ENCODE peak calls at places on chromosome 20, in five cellular contexts. One of them, this sample, is unnamed.

GRCh38 chr20:3727333-3728035 is 5.0 kb upstream of the HSPA12B start:
- DNase-seq in upper lobe of right lung: peak; percentile 36
- DNase-seq in IMR-90: peak; percentile 15
- DNase-seq in AG04450: no peak
- DNase-seq in endodermal cell: peak; percentile 41
- DNase-seq in this sample: no peak

GRCh38 chr20:9581509-9581908 is 67.1 kb downstream of the LAMP5 start:
- DNase-seq in upper lobe of right lung: no peak
- DNase-seq in IMR-90: no peak
- DNase-seq in AG04450: no peak
- DNase-seq in endodermal cell: no peak
- DNase-seq in this sample: no peak

GRCh38 chr20:3248167-3248992 is 9.4 kb upstream of the SLC4A11 start:
- DNase-seq in upper lobe of right lung: no peak
- DNase-seq in IMR-90: no peak
- DNase-seq in AG04450: no peak
- DNase-seq in endodermal cell: peak; percentile 86
- DNase-seq in this sample: peak; percentile 5

GRCh38 chr20:13158339-13158738 is 62.7 kb upstream of the ISM1 start:
- DNase-seq in upper lobe of right lung: no peak
- DNase-seq in IMR-90: no peak
- DNase-seq in AG04450: no peak
- DNase-seq in endodermal cell: no peak
- DNase-seq in this sample: no peak

GRCh38 chr20:53606364-53606985 is 12.8 kb upstream of the ZNF217 start:
- DNase-seq in upper lobe of right lung: peak; percentile 15
- DNase-seq in IMR-90: peak; percentile 82
- DNase-seq in AG04450: no peak
- DNase-seq in endodermal cell: peak; percentile 30
- DNase-seq in this sample: no peak

GRCh38 chr20:61083431-61083830 is 168.6 kb upstream of the CDH4 start:
- DNase-seq in upper lobe of right lung: no peak
- DNase-seq in IMR-90: no peak
- DNase-seq in AG04450: no peak
- DNase-seq in endodermal cell: no peak
- DNase-seq in this sample: no peak

GRCh38 chr20:19560876-19561480 is 197.1 kb upstream of the RIN2 start:
- DNase-seq in upper lobe of right lung: no peak
- DNase-seq in IMR-90: no peak
- DNase-seq in AG04450: no peak
- DNase-seq in endodermal cell: no peak
- DNase-seq in this sample: no peak

GRCh38 chr20:61765871-61766654 is 299.6 kb downstream of the TAF4 start:
- DNase-seq in upper lobe of right lung: no peak
- DNase-seq in IMR-90: no peak
- DNase-seq in AG04450: no peak
- DNase-seq in endodermal cell: peak; percentile 82
- DNase-seq in this sample: no peak

GRCh38 chr20:61972910-61973508 is 92.7 kb downstream of the TAF4 start:
- DNase-seq in upper lobe of right lung: no peak
- DNase-seq in IMR-90: no peak
- DNase-seq in AG04450: no peak
- DNase-seq in endodermal cell: no peak
- DNase-seq in this sample: no peak

GRCh38 chr20:34538671-34539123 is 19.8 kb upstream of the MAP1LC3A start:
- DNase-seq in upper lobe of right lung: peak; percentile 74
- DNase-seq in IMR-90: peak; percentile 57
- DNase-seq in AG04450: no peak
- DNase-seq in endodermal cell: peak; percentile 86
- DNase-seq in this sample: peak; percentile 43

DNA sequence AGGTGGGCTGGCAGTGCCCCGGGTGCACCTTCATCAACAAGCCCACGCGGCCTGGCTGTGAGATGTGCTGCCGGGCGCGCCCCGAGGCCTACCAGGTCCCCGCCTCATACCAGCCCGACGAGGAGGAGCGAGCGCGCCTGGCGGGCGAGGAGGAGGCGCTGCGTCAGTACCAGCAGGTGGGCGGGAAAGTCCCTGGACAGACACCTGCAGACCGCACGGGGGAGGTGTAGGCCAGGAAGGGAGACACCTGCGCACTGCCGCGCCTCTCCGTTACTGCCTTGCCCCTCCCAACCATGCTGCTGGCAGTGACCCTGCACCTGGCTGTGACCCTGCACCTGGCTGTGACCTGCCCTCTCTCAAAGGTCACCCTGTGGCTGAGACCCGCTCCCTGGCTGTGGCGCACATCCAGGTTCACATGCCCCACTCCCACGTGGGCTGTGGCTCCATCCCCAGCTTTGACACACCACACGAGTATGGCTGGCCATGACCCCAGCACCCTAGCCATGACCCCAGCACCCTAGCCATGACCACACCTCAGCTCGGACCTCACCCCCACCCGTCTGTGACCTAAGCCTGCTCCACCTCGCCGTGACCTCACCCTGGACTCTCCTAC is 11.6 kb downstream of the RBCK1 start:
- DNase-seq in upper lobe of right lung: no peak
- DNase-seq in IMR-90: no peak
- DNase-seq in AG04450: no peak
- DNase-seq in endodermal cell: no peak
- DNase-seq in this sample: no peak
- TF ChIP-seq CTCF in upper lobe of right lung: no peak
- TF ChIP-seq CTCF in IMR-90: no peak
- TF ChIP-seq CTCF in AG04450: no peak
- TF ChIP-seq CTCF in endodermal cell: no peak
- TF ChIP-seq CTCF in this sample: no peak

DNA sequence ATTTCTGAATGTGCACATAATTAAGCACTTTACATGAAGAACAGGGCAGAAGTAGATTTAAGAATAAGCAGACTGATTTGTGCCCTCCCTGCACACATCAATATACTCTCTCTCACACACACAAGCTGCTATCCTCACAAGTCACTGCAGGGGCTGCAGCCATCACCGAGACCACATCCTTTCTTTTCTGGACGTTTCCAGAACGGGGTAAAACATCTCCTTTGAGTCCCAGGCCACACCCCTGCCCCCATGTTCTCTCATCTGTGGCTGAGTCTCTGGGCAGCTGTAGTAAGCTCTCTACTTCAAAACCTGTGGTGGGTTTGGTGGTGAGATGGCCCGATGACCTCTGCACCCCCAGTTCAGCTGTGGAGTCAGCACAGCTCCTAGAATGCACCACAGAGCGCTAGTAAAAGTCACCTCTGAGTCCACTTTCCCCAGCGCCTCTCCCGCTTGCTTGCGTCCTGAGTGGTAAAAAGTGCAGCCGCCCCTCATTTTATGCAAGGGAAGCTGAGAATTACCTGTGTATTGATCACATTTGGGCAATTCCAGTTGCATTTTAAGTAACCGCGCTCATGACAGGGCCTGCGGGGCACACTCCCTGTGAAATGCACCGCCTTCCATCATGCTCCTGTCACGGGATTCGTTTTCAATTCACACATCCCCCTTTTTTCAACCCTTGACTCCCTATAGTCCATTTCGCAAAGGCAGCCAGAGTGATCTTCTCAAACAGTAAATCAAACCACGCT is 115.5 kb downstream of the NFATC2 start:
- DNase-seq in upper lobe of right lung: no peak
- DNase-seq in IMR-90: no peak
- DNase-seq in AG04450: no peak
- DNase-seq in endodermal cell: no peak
- DNase-seq in this sample: no peak
- H3K27ac ChIP-seq in upper lobe of right lung: no peak overlapping the region
- H3K27ac ChIP-seq in IMR-90: no peak overlapping the region
- H3K27ac ChIP-seq in AG04450: no peak overlapping the region
- H3K27ac ChIP-seq in endodermal cell: no peak overlapping the region
- H3K27ac ChIP-seq in this sample: no peak overlapping the region

GRCh38 chr20:49319204-49319809 is 41.5 kb upstream of the ZNFX1 start:
- DNase-seq in upper lobe of right lung: no peak
- DNase-seq in IMR-90: no peak
- DNase-seq in AG04450: no peak
- DNase-seq in endodermal cell: peak; percentile 75
- DNase-seq in this sample: no peak
- H3K27me3 ChIP-seq in upper lobe of right lung: peaks cover 54% of the 10 kb centered on the region
- H3K27me3 ChIP-seq in IMR-90: peaks cover 60% of the 10 kb centered on the region
- H3K27me3 ChIP-seq in AG04450: peaks cover 66% of the 10 kb centered on the region
- H3K27me3 ChIP-seq in endodermal cell: peaks cover 43% of the 10 kb centered on the region
- H3K27me3 ChIP-seq in this sample: peaks cover 40% of the 10 kb centered on the region

GRCh38 chr20:16666272-16666671 is 63.6 kb upstream of the SNRPB2 start:
- DNase-seq in upper lobe of right lung: no peak
- DNase-seq in IMR-90: no peak
- DNase-seq in AG04450: no peak
- DNase-seq in endodermal cell: no peak
- DNase-seq in this sample: no peak
- TF ChIP-seq CTCF in upper lobe of right lung: no peak
- TF ChIP-seq CTCF in IMR-90: no peak
- TF ChIP-seq CTCF in AG04450: peak; percentile 13
- TF ChIP-seq CTCF in endodermal cell: peak; percentile 70
- TF ChIP-seq CTCF in this sample: no peak

GRCh38 chr20:57713951-57714350 is 4.1 kb upstream of the PMEPA1 start:
- DNase-seq in upper lobe of right lung: no peak
- DNase-seq in IMR-90: no peak
- DNase-seq in AG04450: no peak
- DNase-seq in endodermal cell: no peak
- DNase-seq in this sample: no peak
- H3K27ac ChIP-seq in upper lobe of right lung: peak overlapping the region; percentile 78
- H3K27ac ChIP-seq in IMR-90: no peak overlapping the region
- H3K27ac ChIP-seq in AG04450: no peak overlapping the region
- H3K27ac ChIP-seq in endodermal cell: no peak overlapping the region
- H3K27ac ChIP-seq in this sample: no peak overlapping the region

DNA sequence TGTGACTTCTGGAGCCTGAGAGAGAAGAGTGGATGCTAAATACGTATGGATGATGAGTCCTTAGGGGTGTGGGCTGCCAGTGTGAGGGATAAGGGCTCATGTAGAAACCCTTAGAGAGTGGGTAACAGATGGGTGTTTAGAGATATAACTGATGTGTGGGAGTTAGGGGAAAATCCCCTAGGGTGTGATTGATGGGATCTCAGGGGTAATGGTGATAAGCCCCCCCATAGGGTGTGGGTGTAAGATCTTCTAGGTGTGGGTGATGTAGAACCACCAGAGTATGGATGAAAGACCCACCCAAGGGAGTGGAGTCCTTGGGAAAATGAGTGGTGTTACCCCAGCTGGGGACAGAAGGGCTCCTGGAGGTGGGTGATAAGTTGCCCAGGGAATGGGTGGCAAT is 26.3 kb downstream of the SLC12A5 start:
- DNase-seq in upper lobe of right lung: no peak
- DNase-seq in IMR-90: no peak
- DNase-seq in AG04450: no peak
- DNase-seq in endodermal cell: no peak
- DNase-seq in this sample: no peak
- H3K27me3 ChIP-seq in upper lobe of right lung: peaks cover 30% of the 10 kb centered on the region
- H3K27me3 ChIP-seq in IMR-90: peaks cover 8% of the 10 kb centered on the region
- H3K27me3 ChIP-seq in AG04450: peaks cover 13% of the 10 kb centered on the region
- H3K27me3 ChIP-seq in endodermal cell: peaks cover 98% of the 10 kb centered on the region
- H3K27me3 ChIP-seq in this sample: peaks cover 16% of the 10 kb centered on the region

GRCh38 chr20:54909702-54910101 is 434.3 kb downstream of the DOK5 start:
- DNase-seq in upper lobe of right lung: no peak
- DNase-seq in IMR-90: no peak
- DNase-seq in AG04450: no peak
- DNase-seq in endodermal cell: no peak
- DNase-seq in this sample: no peak
- TF ChIP-seq CTCF in upper lobe of right lung: no peak
- TF ChIP-seq CTCF in IMR-90: no peak
- TF ChIP-seq CTCF in AG04450: no peak
- TF ChIP-seq CTCF in endodermal cell: no peak
- TF ChIP-seq CTCF in this sample: no peak

GRCh38 chr20:41183831-41184230 is 46.5 kb downstream of the PLCG1 start:
- DNase-seq in upper lobe of right lung: no peak
- DNase-seq in IMR-90: no peak
- DNase-seq in AG04450: no peak
- DNase-seq in endodermal cell: peak; percentile 27
- DNase-seq in this sample: no peak
- H3K27ac ChIP-seq in upper lobe of right lung: no peak overlapping the region
- H3K27ac ChIP-seq in IMR-90: no peak overlapping the region
- H3K27ac ChIP-seq in AG04450: no peak overlapping the region
- H3K27ac ChIP-seq in endodermal cell: no peak overlapping the region
- H3K27ac ChIP-seq in this sample: no peak overlapping the region

GRCh38 chr20:46112430-46113020 is 5.6 kb upstream of the CD40 start:
- DNase-seq in upper lobe of right lung: no peak
- DNase-seq in IMR-90: no peak
- DNase-seq in AG04450: no peak
- DNase-seq in endodermal cell: peak; percentile 47
- DNase-seq in this sample: no peak
- H3K27me3 ChIP-seq in upper lobe of right lung: peaks cover 8% of the 10 kb centered on the region
- H3K27me3 ChIP-seq in IMR-90: peaks cover 19% of the 10 kb centered on the region
- H3K27me3 ChIP-seq in AG04450: peaks cover 29% of the 10 kb centered on the region
- H3K27me3 ChIP-seq in endodermal cell: peaks cover 31% of the 10 kb centered on the region
- H3K27me3 ChIP-seq in this sample: peaks cover 16% of the 10 kb centered on the region

GRCh38 chr20:50575869-50576720 is 65.9 kb downstream of the PTPN1 start:
- DNase-seq in upper lobe of right lung: peak; percentile 86
- DNase-seq in IMR-90: peak; percentile 51
- DNase-seq in AG04450: no peak
- DNase-seq in endodermal cell: peak; percentile 89
- DNase-seq in this sample: peak; percentile 55
- TF ChIP-seq CTCF in upper lobe of right lung: peak; percentile 78
- TF ChIP-seq CTCF in IMR-90: peak; percentile 68
- TF ChIP-seq CTCF in AG04450: peak; percentile 81
- TF ChIP-seq CTCF in endodermal cell: peak; percentile 88
- TF ChIP-seq CTCF in this sample: peak; percentile 68

This sample was measured in CD4-positive, alpha-beta T cell.